ENCODE peak calls at places on chromosomes 6 and 20, in nine cellular contexts. X, Z, Y, O, S, D, B, T and R are unnamed samples.

GRCh38 chr6:118663993-118664985 is 12.9 kb upstream of the CEP85L start:
- DNase-seq in X (no peak), Z (no peak), Y (no peak), O (no peak), S (no peak), D (no peak), B (peak; percentile 59), T (no peak), R (no peak)

GRCh38 chr6:154258064-154258757 is 98.4 kb downstream of the IPCEF1 start:
- DNase-seq in X (no peak), Z (no peak), Y (peak; percentile 10), O (no peak), S (no peak), D (no peak), B (peak; percentile 10), T (no peak), R (no peak)

GRCh38 chr6:148811472-148811871 is 64.6 kb downstream of the UST start:
- DNase-seq in X (no peak), Z (no peak), Y (no peak), O (no peak), S (no peak), D (no peak), B (no peak), T (no peak), R (peak; percentile 41)

GRCh38 chr6:125511809-125512341 is 210.1 kb upstream of the HDDC2 start:
- DNase-seq in X (peak; percentile 4), Z (no peak), Y (no peak), O (peak; percentile 77), S (no peak), D (no peak), B (peak; percentile 99), T (no peak), R (no peak)

GRCh38 chr6:79713701-79714322 is 82.7 kb downstream of the SH3BGRL2 start:
- DNase-seq in X (peak; percentile 69), Z (peak; percentile 24), Y (peak; percentile 20), O (peak; percentile 66), S (peak; percentile 31), D (no peak), B (peak; percentile 82), T (peak; percentile 47), R (no peak)

GRCh38 chr6:75501756-75502155 is 8.2 kb upstream of the FILIP1 start:
- DNase-seq in X (no peak), Z (no peak), Y (no peak), O (no peak), S (no peak), D (no peak), B (no peak), T (no peak), R (no peak)

GRCh38 chr20:6731951-6732580 is 35.4 kb upstream of the BMP2 start:
- DNase-seq in X (no peak), Z (no peak), Y (no peak), O (no peak), S (no peak), D (peak; percentile 53), B (no peak), T (no peak), R (peak; percentile 84)

GRCh38 chr6:98824163-98824906 is 10.0 kb upstream of the POU3F2 start:
- DNase-seq in X (peak; percentile 74), Z (no peak), Y (no peak), O (no peak), S (no peak), D (no peak), B (peak; percentile 64), T (no peak), R (no peak)

GRCh38 chr6:38259736-38260135 is 380.0 kb downstream of the BTBD9 start:
- DNase-seq in X (peak; percentile 59), Z (no peak), Y (no peak), O (peak; percentile 57), S (no peak), D (no peak), B (no peak), T (no peak), R (no peak)

GRCh38 chr20:63082308-63082938 is 75.7 kb upstream of the BHLHE23 start:
- DNase-seq in X (peak; percentile 55), Z (no peak), Y (no peak), O (peak; percentile 40), S (peak; percentile 41), D (no peak), B (no peak), T (no peak), R (peak; percentile 65)

GRCh38 chr6:50936277-50936681 is 117.6 kb downstream of the TFAP2B start:
- DNase-seq in X (peak; percentile 98), Z (no peak), Y (no peak), O (no peak), S (no peak), D (no peak), B (peak; percentile 97), T (no peak), R (no peak)

GRCh38 chr20:6140947-6141346 is 18.1 kb upstream of the FERMT1 start:
- DNase-seq in X (peak; percentile 50), Z (no peak), Y (no peak), O (no peak), S (no peak), D (no peak), B (peak; percentile 60), T (no peak), R (no peak)

GRCh38 chr6:132937466-132937906 is 123.1 kb downstream of the RPS12 start:
- DNase-seq in X (peak; percentile 63), Z (no peak), Y (no peak), O (peak; percentile 45), S (no peak), D (no peak), B (peak; percentile 70), T (peak; percentile 57), R (peak; percentile 32)

GRCh38 chr20:56582557-56582956 is 46.5 kb upstream of the TFAP2C start:
- DNase-seq in X (peak; percentile 57), Z (no peak), Y (peak; percentile 30), O (no peak), S (no peak), D (no peak), B (no peak), T (no peak), R (no peak)

GRCh38 chr6:147177286-147177685 is 26.9 kb upstream of the STXBP5 start:
- DNase-seq in X (no peak), Z (no peak), Y (no peak), O (no peak), S (no peak), D (no peak), B (no peak), T (no peak), R (no peak)

GRCh38 chr6:41546475-41546865 is 289 bp downstream of the FOXP4 start:
- DNase-seq in X (peak; percentile 61), Z (no peak), Y (no peak), O (no peak), S (no peak), D (no peak), B (no peak), T (no peak), R (no peak)

GRCh38 chr6:29005183-29005885 is at the start of gene ZNF311:
- DNase-seq in X (peak; percentile 85), Z (no peak), Y (no peak), O (peak; percentile 79), S (peak; percentile 10), D (peak; percentile 34), B (peak; percentile 73), T (no peak), R (peak; percentile 61)

GRCh38 chr6:42316981-42317380 is 99.3 kb upstream of the MRPS10 start:
- DNase-seq in X (no peak), Z (no peak), Y (no peak), O (no peak), S (no peak), D (no peak), B (peak; percentile 33), T (no peak), R (no peak)

GRCh38 chr6:33746036-33746600 is 587 bp downstream of the IP6K3 start:
- DNase-seq in X (peak; percentile 29), Z (no peak), Y (no peak), O (peak; percentile 57), S (no peak), D (no peak), B (peak; percentile 48), T (no peak), R (peak; percentile 89)

GRCh38 chr6:26264547-26264946 is 100.5 kb upstream of the BTN3A2 start:
- DNase-seq in X (no peak), Z (no peak), Y (no peak), O (no peak), S (no peak), D (no peak), B (no peak), T (no peak), R (no peak)

GRCh38 chr6:121885399-121886152 is 450.1 kb downstream of the GJA1 start:
- DNase-seq in X (peak; percentile 34), Z (no peak), Y (no peak), O (peak; percentile 52), S (no peak), D (no peak), B (peak; percentile 76), T (no peak), R (no peak)

GRCh38 chr6:63805808-63806572 is 170.4 kb downstream of the PHF3 start:
- DNase-seq in X (peak; percentile 90), Z (no peak), Y (no peak), O (peak; percentile 89), S (no peak), D (no peak), B (peak; percentile 55), T (no peak), R (no peak)

GRCh38 chr6:108948252-108948651 is 100.0 kb downstream of the ARMC2 start:
- DNase-seq in X (no peak), Z (no peak), Y (no peak), O (no peak), S (no peak), D (no peak), B (peak; percentile 94), T (no peak), R (peak; percentile 66)

GRCh38 chr6:88562737-88563625 is 396.8 kb upstream of the CNR1 start:
- DNase-seq in X (no peak), Z (no peak), Y (no peak), O (no peak), S (no peak), D (no peak), B (no peak), T (no peak), R (no peak)